ENCODE peak calls at places on chromosome 5, in six cellular contexts. R is stimulated activated CD8-positive, alpha-beta memory T cell treated with anti-CD3 and anti-CD28 coated beads, Interleukin-4, amount 100 ng/mL, for 48 hours; U is NAMALWA; W is AG20443; D is putamen; T is H1. X is an unnamed sample.

GRCh38 chr5:142364251-142365145 is 39.7 kb upstream of the SPRY4 start:
- DNase-seq in D (no peak), U (no peak), R (no peak), W (no peak), T (no peak), X (no peak)

GRCh38 chr5:96933764-96934163 is 2.1 kb upstream of the LNPEP start:
- DNase-seq in U (peak), T (no peak), D (peak), R (no peak), W (no peak), X (peak)

GRCh38 chr5:94884294-94884693 is 265.8 kb downstream of the SLF1 start:
- DNase-seq in U (no peak), R (no peak), T (no peak), D (no peak), W (no peak), X (no peak)

GRCh38 chr5:44387391-44387790 is 1.8 kb downstream of the FGF10 start:
- DNase-seq in R (no peak), W (no peak), U (no peak), D (no peak), T (no peak), X (no peak)

GRCh38 chr5:128441923-128442322 is 96.1 kb downstream of the FBN2 start:
- DNase-seq in D (no peak), W (no peak), U (no peak), R (no peak), T (no peak), X (no peak)

GRCh38 chr5:177094224-177095087 is 7.7 kb downstream of the FGFR4 start:
- DNase-seq in D (no peak), U (no peak), R (no peak), T (no peak), W (peak), X (no peak)

GRCh38 chr5:150527808-150528207 is 19.9 kb downstream of the NDST1 start:
- DNase-seq in W (no peak), R (no peak), T (no peak), D (no peak), U (no peak), X (no peak)

GRCh38 chr5:149049371-149049781 is 13.5 kb downstream of the SH3TC2 start:
- DNase-seq in R (no peak), U (no peak), D (no peak), T (no peak), W (no peak), X (no peak)

GRCh38 chr5:80193421-80193820 is 62.4 kb downstream of the SERINC5 start:
- DNase-seq in R (no peak), W (no peak), D (no peak), T (no peak), U (no peak), X (no peak)

GRCh38 chr5:143037071-143037470 is 266.9 kb downstream of the ARHGAP26 start:
- DNase-seq in W (no peak), U (no peak), D (no peak), R (no peak), T (peak), X (no peak)

GRCh38 chr5:150780180-150780692 is 1.7 kb downstream of the SMIM3 start:
- DNase-seq in R (peak), W (peak), D (no peak), T (no peak), U (peak), X (no peak)

GRCh38 chr5:124986667-124987066 is 240.2 kb upstream of the ZNF608 start:
- DNase-seq in R (no peak), T (no peak), W (no peak), D (no peak), U (no peak), X (no peak)

GRCh38 chr5:9728261-9728660 is 98.1 kb upstream of the TAS2R1 start:
- DNase-seq in R (no peak), W (no peak), U (no peak), D (no peak), T (no peak), X (no peak)

GRCh38 chr5:6493681-6494454 is 45.2 kb downstream of the UBE2QL1 start:
- DNase-seq in W (no peak), T (no peak), D (no peak), U (no peak), R (no peak), X (no peak)

GRCh38 chr5:60023255-60023654 is 129.7 kb upstream of the PDE4D start:
- DNase-seq in U (no peak), W (no peak), T (no peak), R (no peak), D (no peak), X (no peak)

GRCh38 chr5:115378754-115379153 is 82.3 kb upstream of the CCDC112 start:
- DNase-seq in T (no peak), D (no peak), W (no peak), U (no peak), R (no peak), X (no peak)

GRCh38 chr5:146680846-146681585 is 165.0 kb upstream of the GPR151 start:
- DNase-seq in W (peak), U (no peak), R (no peak), D (no peak), T (no peak), X (no peak)

GRCh38 chr5:126015244-126016054 is 407.8 kb upstream of the GRAMD2B start:
- DNase-seq in D (peak), R (no peak), T (no peak), W (peak), U (no peak), X (no peak)

GRCh38 chr5:128673411-128673957 is 135.4 kb upstream of the FBN2 start:
- DNase-seq in W (no peak), D (no peak), U (no peak), R (no peak), T (no peak), X (no peak)

GRCh38 chr5:138095100-138095907 is 11.5 kb downstream of the WNT8A start:
- DNase-seq in U (no peak), W (no peak), D (no peak), T (no peak), R (no peak), X (no peak)

GRCh38 chr5:10607666-10608442 is 44.0 kb downstream of the ANKRD33B start:
- DNase-seq in D (no peak), R (no peak), U (peak), T (no peak), W (peak), X (no peak)

GRCh38 chr5:138438724-138439536 is at the start of gene REEP2:
- DNase-seq in R (peak), D (peak), W (peak), T (peak), U (peak), X (peak)

GRCh38 chr5:94745786-94746730 is 127.6 kb downstream of the SLF1 start:
- DNase-seq in U (peak), D (peak), R (no peak), W (no peak), T (no peak), X (no peak)

X was measured in DMS79 treated with DMSO at 0.1 percent for 48 hours.